ENCODE peak calls at places on chromosomes 5 and 9, in four cellular contexts. One of them, this sample, is unnamed.
A peak's percentile ranks its signal among the peaks of the same experiment; 100 is the strongest.

GRCh38 chr9:100602302-100602930 is 24.5 kb downstream of the CAVIN4 start:
- DNase-seq in dorsolateral prefrontal cortex: no peak
- DNase-seq in coronary artery: no peak
- DNase-seq in AG09309: no peak
- DNase-seq in this sample: peak; percentile 24

GRCh38 chr9:126295082-126295477 is 31.5 kb upstream of the MVB12B start:
- DNase-seq in dorsolateral prefrontal cortex: no peak
- DNase-seq in coronary artery: no peak
- DNase-seq in AG09309: no peak
- DNase-seq in this sample: no peak

GRCh38 chr5:43312076-43312620 is 1.1 kb downstream of the HMGCS1 start:
- DNase-seq in dorsolateral prefrontal cortex: no peak
- DNase-seq in coronary artery: no peak
- DNase-seq in AG09309: no peak
- DNase-seq in this sample: no peak

GRCh38 chr9:112063151-112063550 is 111.9 kb downstream of the SUSD1 start:
- DNase-seq in AG09309: peak; percentile 86
- DNase-seq in dorsolateral prefrontal cortex: no peak
- DNase-seq in coronary artery: no peak
- DNase-seq in this sample: no peak

GRCh38 chr5:156552855-156553358 is 225.9 kb downstream of the SGCD start:
- DNase-seq in AG09309: no peak
- DNase-seq in dorsolateral prefrontal cortex: no peak
- DNase-seq in coronary artery: no peak
- DNase-seq in this sample: no peak

GRCh38 chr9:98783518-98784226 is 12.7 kb downstream of the ANKS6 start:
- DNase-seq in AG09309: no peak
- DNase-seq in dorsolateral prefrontal cortex: no peak
- DNase-seq in coronary artery: no peak
- DNase-seq in this sample: no peak

GRCh38 chr5:76462097-76462702 is 59.1 kb downstream of the IQGAP2 start:
- DNase-seq in dorsolateral prefrontal cortex: no peak
- DNase-seq in AG09309: no peak
- DNase-seq in coronary artery: no peak
- DNase-seq in this sample: no peak

GRCh38 chr5:142671276-142671675 is 14.6 kb downstream of the FGF1 start:
- DNase-seq in AG09309: no peak
- DNase-seq in coronary artery: no peak
- DNase-seq in dorsolateral prefrontal cortex: no peak
- DNase-seq in this sample: no peak

GRCh38 chr5:112951124-112951702 is 25.4 kb upstream of the DCP2 start:
- DNase-seq in coronary artery: no peak
- DNase-seq in AG09309: no peak
- DNase-seq in dorsolateral prefrontal cortex: no peak
- DNase-seq in this sample: no peak

GRCh38 chr9:108636023-108636422 is 219.8 kb downstream of the ACTL7B start:
- DNase-seq in dorsolateral prefrontal cortex: no peak
- DNase-seq in coronary artery: no peak
- DNase-seq in AG09309: no peak
- DNase-seq in this sample: no peak

GRCh38 chr9:70880523-70880922 is 240.9 kb downstream of the TRPM3 start:
- DNase-seq in AG09309: no peak
- DNase-seq in dorsolateral prefrontal cortex: no peak
- DNase-seq in coronary artery: no peak
- DNase-seq in this sample: no peak

GRCh38 chr9:105554042-105554441 is 3.9 kb upstream of the FKTN start:
- DNase-seq in AG09309: no peak
- DNase-seq in coronary artery: peak; percentile 71
- DNase-seq in dorsolateral prefrontal cortex: no peak
- DNase-seq in this sample: no peak

GRCh38 chr9:93134018-93134739 is at the start of gene NINJ1:
- DNase-seq in dorsolateral prefrontal cortex: no peak
- DNase-seq in coronary artery: no peak
- DNase-seq in AG09309: no peak
- DNase-seq in this sample: peak; percentile 49